ENCODE peak calls at places on chromosomes 5 and 9, in eight cellular contexts. One of them, this sample, is unnamed. For H3K27me3, the result is how much of the 10 kb centered on the place peaks cover.

GRCh38 chr9:95360866-95361265 is 43.4 kb upstream of the FANCC start:
- DNase-seq in fibroblast of lung: no peak
- DNase-seq in ascending aorta: no peak
- DNase-seq in GM23338: peak
- DNase-seq in psoas muscle: no peak
- DNase-seq in upper lobe of right lung: no peak
- DNase-seq in CD8-positive, alpha-beta T cell: no peak
- DNase-seq in HepG2: no peak
- DNase-seq in this sample: no peak

GRCh38 chr5:1387059-1387755 is 42.3 kb upstream of the CLPTM1L start:
- DNase-seq in fibroblast of lung: no peak
- DNase-seq in ascending aorta: no peak
- DNase-seq in GM23338: no peak
- DNase-seq in psoas muscle: no peak
- DNase-seq in upper lobe of right lung: no peak
- DNase-seq in CD8-positive, alpha-beta T cell: no peak
- DNase-seq in HepG2: no peak
- DNase-seq in this sample: no peak

GRCh38 chr5:132675936-132676689 is 2.3 kb downstream of the IL4 start:
- DNase-seq in fibroblast of lung: no peak
- DNase-seq in ascending aorta: no peak
- DNase-seq in GM23338: no peak
- DNase-seq in psoas muscle: no peak
- DNase-seq in upper lobe of right lung: no peak
- DNase-seq in CD8-positive, alpha-beta T cell: no peak
- DNase-seq in HepG2: no peak
- DNase-seq in this sample: no peak

GRCh38 chr5:11105706-11106105 is 344.7 kb upstream of the DAP start:
- DNase-seq in fibroblast of lung: no peak
- DNase-seq in ascending aorta: no peak
- DNase-seq in GM23338: no peak
- DNase-seq in psoas muscle: no peak
- DNase-seq in upper lobe of right lung: no peak
- DNase-seq in CD8-positive, alpha-beta T cell: no peak
- DNase-seq in HepG2: no peak
- DNase-seq in this sample: no peak

GRCh38 chr9:95107001-95107749 is 210.3 kb downstream of the FANCC start:
- DNase-seq in fibroblast of lung: peak
- DNase-seq in ascending aorta: peak
- DNase-seq in GM23338: no peak
- DNase-seq in psoas muscle: no peak
- DNase-seq in upper lobe of right lung: peak
- DNase-seq in CD8-positive, alpha-beta T cell: no peak
- DNase-seq in HepG2: no peak
- DNase-seq in this sample: no peak

GRCh38 chr9:82188817-82189216 is 200.2 kb downstream of the SPATA31D1 start:
- DNase-seq in fibroblast of lung: no peak
- DNase-seq in ascending aorta: no peak
- DNase-seq in GM23338: peak
- DNase-seq in psoas muscle: no peak
- DNase-seq in upper lobe of right lung: no peak
- DNase-seq in CD8-positive, alpha-beta T cell: no peak
- DNase-seq in HepG2: no peak
- DNase-seq in this sample: no peak

GRCh38 chr5:125815-126214 is 33.8 kb downstream of the PLEKHG4B start:
- DNase-seq in fibroblast of lung: no peak
- DNase-seq in ascending aorta: no peak
- DNase-seq in GM23338: peak
- DNase-seq in psoas muscle: no peak
- DNase-seq in upper lobe of right lung: no peak
- DNase-seq in CD8-positive, alpha-beta T cell: no peak
- DNase-seq in HepG2: no peak
- DNase-seq in this sample: no peak

GRCh38 chr9:33877727-33878489 is 60.9 kb downstream of the UBE2R2 start:
- DNase-seq in fibroblast of lung: peak
- DNase-seq in ascending aorta: no peak
- DNase-seq in GM23338: no peak
- DNase-seq in psoas muscle: no peak
- DNase-seq in upper lobe of right lung: no peak
- DNase-seq in CD8-positive, alpha-beta T cell: no peak
- DNase-seq in HepG2: no peak
- DNase-seq in this sample: no peak

GRCh38 chr9:6184749-6185645 is 30.6 kb upstream of the IL33 start:
- DNase-seq in fibroblast of lung: peak
- DNase-seq in ascending aorta: no peak
- DNase-seq in GM23338: no peak
- DNase-seq in psoas muscle: no peak
- DNase-seq in upper lobe of right lung: no peak
- DNase-seq in CD8-positive, alpha-beta T cell: no peak
- DNase-seq in HepG2: no peak
- DNase-seq in this sample: no peak

GRCh38 chr9:129624168-129624759 is 1.7 kb upstream of the NTMT1 start:
- DNase-seq in fibroblast of lung: peak
- DNase-seq in ascending aorta: no peak
- DNase-seq in GM23338: peak
- DNase-seq in psoas muscle: peak
- DNase-seq in upper lobe of right lung: peak
- DNase-seq in CD8-positive, alpha-beta T cell: peak
- DNase-seq in HepG2: peak
- DNase-seq in this sample: no peak

GRCh38 chr9:107249131-107249533 is 33.9 kb upstream of the RAD23B start:
- DNase-seq in fibroblast of lung: no peak
- DNase-seq in ascending aorta: no peak
- DNase-seq in GM23338: peak
- DNase-seq in psoas muscle: no peak
- DNase-seq in upper lobe of right lung: no peak
- DNase-seq in CD8-positive, alpha-beta T cell: no peak
- DNase-seq in HepG2: peak
- DNase-seq in this sample: no peak

GRCh38 chr9:138053996-138054752 is 176.6 kb downstream of the CACNA1B start:
- DNase-seq in fibroblast of lung: no peak
- DNase-seq in ascending aorta: peak
- DNase-seq in GM23338: no peak
- DNase-seq in psoas muscle: no peak
- DNase-seq in upper lobe of right lung: peak
- DNase-seq in CD8-positive, alpha-beta T cell: no peak
- DNase-seq in HepG2: no peak
- DNase-seq in this sample: peak

GRCh38 chr5:126363658-126364057 is 59.6 kb upstream of the GRAMD2B start:
- DNase-seq in fibroblast of lung: peak
- DNase-seq in ascending aorta: no peak
- DNase-seq in GM23338: no peak
- DNase-seq in psoas muscle: no peak
- DNase-seq in upper lobe of right lung: no peak
- DNase-seq in CD8-positive, alpha-beta T cell: no peak
- DNase-seq in HepG2: peak
- DNase-seq in this sample: no peak

GRCh38 chr9:94167055-94167346 is 82.7 kb downstream of the PTPDC1 start:
- DNase-seq in fibroblast of lung: no peak
- DNase-seq in ascending aorta: no peak
- DNase-seq in GM23338: peak
- DNase-seq in psoas muscle: no peak
- DNase-seq in upper lobe of right lung: no peak
- DNase-seq in CD8-positive, alpha-beta T cell: no peak
- DNase-seq in HepG2: peak
- DNase-seq in this sample: no peak

GRCh38 chr9:116073826-116074225 is 79.8 kb upstream of the PAPPA start:
- DNase-seq in fibroblast of lung: peak
- DNase-seq in ascending aorta: no peak
- DNase-seq in GM23338: no peak
- DNase-seq in psoas muscle: no peak
- DNase-seq in upper lobe of right lung: no peak
- DNase-seq in CD8-positive, alpha-beta T cell: no peak
- DNase-seq in HepG2: no peak
- DNase-seq in this sample: peak

GRCh38 chr9:20014168-20014567 is 225.3 kb upstream of the SLC24A2 start:
- DNase-seq in fibroblast of lung: no peak
- DNase-seq in ascending aorta: no peak
- DNase-seq in GM23338: no peak
- DNase-seq in psoas muscle: no peak
- DNase-seq in upper lobe of right lung: no peak
- DNase-seq in CD8-positive, alpha-beta T cell: no peak
- DNase-seq in HepG2: no peak
- DNase-seq in this sample: no peak
- TF ChIP-seq CTCF in fibroblast of lung: no peak
- TF ChIP-seq CTCF in ascending aorta: no peak
- TF ChIP-seq CTCF in GM23338: no peak
- TF ChIP-seq CTCF in psoas muscle: no peak
- TF ChIP-seq CTCF in upper lobe of right lung: no peak
- TF ChIP-seq CTCF in CD8-positive, alpha-beta T cell: no peak
- TF ChIP-seq CTCF in HepG2: no peak
- TF ChIP-seq CTCF in this sample: no peak

DNA sequence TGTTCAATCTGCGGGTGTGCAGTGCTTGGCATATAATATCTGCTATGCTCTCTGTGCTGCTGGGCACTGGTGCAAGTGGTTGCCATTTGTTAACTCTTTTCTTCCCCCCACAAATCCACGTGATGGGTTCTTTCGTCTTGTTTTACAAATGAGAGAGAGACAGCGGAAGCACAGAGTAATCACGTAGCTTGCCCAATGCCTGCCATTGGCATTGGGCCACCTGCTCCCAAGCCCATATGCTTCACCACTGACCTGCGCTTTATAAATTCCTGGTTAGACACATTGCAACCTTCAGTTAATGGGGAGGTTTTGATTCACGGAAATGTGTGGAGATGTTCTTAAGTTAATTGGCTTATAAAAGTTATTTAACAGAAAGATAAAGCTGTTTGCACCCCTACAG is 194.8 kb upstream of the ADAMTS16 start:
- DNase-seq in fibroblast of lung: no peak
- DNase-seq in ascending aorta: no peak
- DNase-seq in GM23338: no peak
- DNase-seq in psoas muscle: no peak
- DNase-seq in upper lobe of right lung: no peak
- DNase-seq in CD8-positive, alpha-beta T cell: no peak
- DNase-seq in HepG2: no peak
- DNase-seq in this sample: no peak
- H3K27me3 ChIP-seq in fibroblast of lung: under half
- H3K27me3 ChIP-seq in ascending aorta: under half
- H3K27me3 ChIP-seq in GM23338: under half
- H3K27me3 ChIP-seq in psoas muscle: under half
- H3K27me3 ChIP-seq in upper lobe of right lung: under half
- H3K27me3 ChIP-seq in CD8-positive, alpha-beta T cell: under half
- H3K27me3 ChIP-seq in HepG2: under half
- H3K27me3 ChIP-seq in this sample: under half

GRCh38 chr9:88991066-88992030 is at the start of gene S1PR3:
- DNase-seq in fibroblast of lung: peak
- DNase-seq in ascending aorta: peak
- DNase-seq in GM23338: peak
- DNase-seq in psoas muscle: peak
- DNase-seq in upper lobe of right lung: peak
- DNase-seq in CD8-positive, alpha-beta T cell: no peak
- DNase-seq in HepG2: no peak
- DNase-seq in this sample: peak
- TF ChIP-seq CTCF in fibroblast of lung: no peak
- TF ChIP-seq CTCF in ascending aorta: no peak
- TF ChIP-seq CTCF in GM23338: no peak
- TF ChIP-seq CTCF in psoas muscle: no peak
- TF ChIP-seq CTCF in upper lobe of right lung: no peak
- TF ChIP-seq CTCF in CD8-positive, alpha-beta T cell: no peak
- TF ChIP-seq CTCF in HepG2: no peak
- TF ChIP-seq CTCF in this sample: no peak

GRCh38 chr5:154038604-154039457 is at the start of the genes FAM114A2 and MFAP3:
- DNase-seq in fibroblast of lung: peak
- DNase-seq in ascending aorta: peak
- DNase-seq in GM23338: peak
- DNase-seq in psoas muscle: peak
- DNase-seq in upper lobe of right lung: peak
- DNase-seq in CD8-positive, alpha-beta T cell: peak
- DNase-seq in HepG2: peak
- DNase-seq in this sample: peak

GRCh38 chr5:154038241-154038603 is 488 bp downstream of the FAM114A2 start:
- DNase-seq in fibroblast of lung: no peak
- DNase-seq in ascending aorta: no peak
- DNase-seq in GM23338: no peak
- DNase-seq in psoas muscle: no peak
- DNase-seq in upper lobe of right lung: peak
- DNase-seq in CD8-positive, alpha-beta T cell: no peak
- DNase-seq in HepG2: peak
- DNase-seq in this sample: no peak

GRCh38 chr5:154039458-154039829 is 677 bp downstream of the MFAP3 start:
- DNase-seq in fibroblast of lung: no peak
- DNase-seq in ascending aorta: no peak
- DNase-seq in GM23338: no peak
- DNase-seq in psoas muscle: no peak
- DNase-seq in upper lobe of right lung: no peak
- DNase-seq in CD8-positive, alpha-beta T cell: no peak
- DNase-seq in HepG2: no peak
- DNase-seq in this sample: no peak

GRCh38 chr5:154031923-154032489 is 6.7 kb downstream of the FAM114A2 start:
- DNase-seq in fibroblast of lung: no peak
- DNase-seq in ascending aorta: no peak
- DNase-seq in GM23338: no peak
- DNase-seq in psoas muscle: no peak
- DNase-seq in upper lobe of right lung: no peak
- DNase-seq in CD8-positive, alpha-beta T cell: no peak
- DNase-seq in HepG2: no peak
- DNase-seq in this sample: no peak

GRCh38 chr5:154034944-154035343 is 3.8 kb downstream of the FAM114A2 start:
- DNase-seq in fibroblast of lung: no peak
- DNase-seq in ascending aorta: no peak
- DNase-seq in GM23338: no peak
- DNase-seq in psoas muscle: no peak
- DNase-seq in upper lobe of right lung: no peak
- DNase-seq in CD8-positive, alpha-beta T cell: no peak
- DNase-seq in HepG2: no peak
- DNase-seq in this sample: no peak
- H3K27me3 ChIP-seq in fibroblast of lung: under half
- H3K27me3 ChIP-seq in ascending aorta: under half
- H3K27me3 ChIP-seq in GM23338: under half
- H3K27me3 ChIP-seq in psoas muscle: under half
- H3K27me3 ChIP-seq in upper lobe of right lung: under half
- H3K27me3 ChIP-seq in CD8-positive, alpha-beta T cell: under half
- H3K27me3 ChIP-seq in HepG2: under half
- H3K27me3 ChIP-seq in this sample: under half

GRCh38 chr9:136483589-136484152 is 831 bp upstream of the SEC16A start:
- DNase-seq in fibroblast of lung: peak
- DNase-seq in ascending aorta: peak
- DNase-seq in GM23338: peak
- DNase-seq in psoas muscle: peak
- DNase-seq in upper lobe of right lung: peak
- DNase-seq in CD8-positive, alpha-beta T cell: peak
- DNase-seq in HepG2: peak
- DNase-seq in this sample: peak
- TF ChIP-seq CTCF in fibroblast of lung: no peak
- TF ChIP-seq CTCF in ascending aorta: no peak
- TF ChIP-seq CTCF in GM23338: no peak
- TF ChIP-seq CTCF in psoas muscle: no peak
- TF ChIP-seq CTCF in upper lobe of right lung: no peak
- TF ChIP-seq CTCF in CD8-positive, alpha-beta T cell: no peak
- TF ChIP-seq CTCF in HepG2: no peak
- TF ChIP-seq CTCF in this sample: no peak

DNA sequence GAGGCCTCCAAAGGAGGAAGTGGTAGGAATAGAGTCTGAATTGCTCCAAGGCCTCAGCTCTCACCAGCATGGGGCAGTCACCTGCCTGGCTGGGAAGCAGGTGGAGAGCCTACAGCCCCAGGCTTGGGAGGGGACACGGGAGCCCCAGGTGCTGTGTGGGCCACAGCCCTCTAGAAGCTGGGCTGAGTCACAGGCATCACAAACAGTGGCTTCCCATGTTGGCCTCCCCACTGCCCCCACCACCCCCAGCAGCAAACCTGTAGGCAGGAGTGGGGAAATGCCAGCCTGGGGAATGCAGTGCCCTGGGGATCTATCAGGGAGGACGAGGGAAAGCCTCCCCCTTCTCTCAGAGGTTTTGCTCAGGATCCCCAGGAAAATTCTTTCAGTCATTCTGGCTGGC is 309.6 kb downstream of the SLIT3 start:
- DNase-seq in fibroblast of lung: no peak
- DNase-seq in ascending aorta: no peak
- DNase-seq in GM23338: no peak
- DNase-seq in psoas muscle: no peak
- DNase-seq in upper lobe of right lung: no peak
- DNase-seq in CD8-positive, alpha-beta T cell: no peak
- DNase-seq in HepG2: no peak
- DNase-seq in this sample: no peak
- H3K27me3 ChIP-seq in fibroblast of lung: under half
- H3K27me3 ChIP-seq in ascending aorta: under half
- H3K27me3 ChIP-seq in GM23338: under half
- H3K27me3 ChIP-seq in psoas muscle: under half
- H3K27me3 ChIP-seq in upper lobe of right lung: under half
- H3K27me3 ChIP-seq in CD8-positive, alpha-beta T cell: under half
- H3K27me3 ChIP-seq in HepG2: under half
- H3K27me3 ChIP-seq in this sample: under half

This sample was measured in left lung.